ENCODE peak calls at places on chromosomes 4 and X, in six cellular contexts. G, R, Y, C, E and X are unnamed samples.

GRCh38 chr4:145936142-145937020 is 2.2 kb downstream of the ZNF827 start:
- DNase-seq in C (peak), R (peak), Y (peak), E (peak), G (peak), X (peak)

GRCh38 chr4:98262431-98262830 is 1.2 kb downstream of the RAP1GDS1 start:
- DNase-seq in G (peak), Y (no peak), E (no peak), C (peak), R (no peak), X (peak)

GRCh38 chr4:74874785-74875367 is 58.0 kb upstream of the PARM1 start:
- DNase-seq in C (peak), R (peak), Y (no peak), E (peak), G (peak), X (peak)

GRCh38 chrX:11908371-11908770 is 150.3 kb downstream of the MSL3 start:
- DNase-seq in Y (no peak), C (peak), R (peak), G (peak), E (no peak), X (peak)

GRCh38 chrX:154734101-154734781 is 16.6 kb downstream of the GAB3 start:
- DNase-seq in G (peak), Y (peak), C (no peak), R (peak), E (no peak), X (peak)

GRCh38 chr4:7844247-7844991 is 95.2 kb downstream of the AFAP1 start:
- DNase-seq in Y (peak), E (peak), C (peak), G (peak), R (peak), X (peak)

GRCh38 chr4:151865327-151865726 is 104.5 kb upstream of the GATB start:
- DNase-seq in G (no peak), E (peak), R (no peak), Y (peak), C (no peak), X (no peak)

GRCh38 chrX:114717921-114718320 is 134.0 kb downstream of the HTR2C start:
- DNase-seq in Y (no peak), E (no peak), G (no peak), R (no peak), C (peak), X (no peak)

GRCh38 chr4:53841711-53842110 is 222.7 kb downstream of the CHIC2 start:
- DNase-seq in R (no peak), E (no peak), G (no peak), C (no peak), Y (no peak), X (no peak)

GRCh38 chrX:40415675-40416074 is 165.1 kb upstream of the ATP6AP2 start:
- DNase-seq in C (no peak), R (no peak), G (no peak), Y (no peak), E (no peak), X (no peak)

GRCh38 chrX:80174925-80175574 is 160.5 kb downstream of the TBX22 start:
- DNase-seq in R (peak), E (peak), Y (peak), G (peak), C (no peak), X (no peak)

GRCh38 chrX:39935414-39936064 is 162.2 kb downstream of the BCOR start:
- DNase-seq in Y (no peak), E (no peak), G (no peak), R (no peak), C (no peak), X (no peak)

GRCh38 chr4:159075531-159075932 is 27.3 kb upstream of the RAPGEF2 start:
- DNase-seq in R (peak), G (peak), E (no peak), C (no peak), Y (no peak), X (no peak)

GRCh38 chr4:6134612-6135220 is 65.6 kb downstream of the JAKMIP1 start:
- DNase-seq in R (no peak), C (peak), G (no peak), E (no peak), Y (no peak), X (no peak)

GRCh38 chrX:50430917-50431316 is 39.7 kb downstream of the DGKK start:
- DNase-seq in E (no peak), Y (no peak), G (peak), C (no peak), R (no peak), X (peak)

GRCh38 chr4:48093949-48094550 is 40.0 kb downstream of the TXK start:
- DNase-seq in E (no peak), Y (no peak), R (peak), C (peak), G (no peak), X (peak)

GRCh38 chr4:38013461-38014366 is 53.5 kb downstream of the PTTG2 start:
- DNase-seq in R (peak), Y (peak), G (peak), C (no peak), E (peak), X (peak)

GRCh38 chrX:11449613-11450012 is 156.4 kb downstream of the AMELX start:
- DNase-seq in E (no peak), G (no peak), C (no peak), R (no peak), Y (no peak), X (peak)

GRCh38 chrX:1075741-1076140 is 136.7 kb downstream of the CRLF2 start:
- DNase-seq in R (no peak), E (no peak), C (no peak), Y (peak), G (no peak), X (no peak)

GRCh38 chr4:2063557-2064275 is 4.6 kb downstream of the NAT8L start:
- DNase-seq in Y (no peak), C (no peak), R (no peak), E (no peak), G (no peak), X (no peak)

GRCh38 chr4:128427832-128428366 is 140.3 kb upstream of the PGRMC2 start:
- DNase-seq in Y (no peak), E (peak), G (peak), R (peak), C (peak), X (peak)

GRCh38 chr4:140109626-140110213 is 44.3 kb downstream of the MAML3 start:
- DNase-seq in E (no peak), R (no peak), Y (no peak), G (no peak), C (no peak), X (no peak)

GRCh38 chr4:37623125-37623524 is 63.1 kb downstream of the RELL1 start:
- DNase-seq in G (peak), E (no peak), C (no peak), Y (no peak), R (peak), X (no peak)

GRCh38 chrX:132489256-132490085 is 633 bp upstream of the MBNL3 start:
- DNase-seq in Y (peak), C (peak), G (peak), R (peak), E (peak), X (peak)

GRCh38 chr4:993111-994029 is at the start of gene SLC26A1:
- DNase-seq in E (peak), Y (no peak), C (no peak), G (no peak), R (no peak), X (no peak)

GRCh38 chrX:44903107-44903506 is 30.1 kb downstream of the KDM6A start:
- DNase-seq in Y (no peak), E (no peak), R (peak), G (peak), C (no peak), X (peak)

GRCh38 chrX:120690344-120690743 is 60.5 kb upstream of the C1GALT1C1 start:
- DNase-seq in R (no peak), Y (no peak), E (no peak), C (no peak), G (peak), X (no peak)

GRCh38 chr4:151454513-151454912 is 45.5 kb downstream of the FHIP1A start:
- DNase-seq in G (no peak), Y (no peak), R (no peak), E (no peak), C (no peak), X (no peak)

GRCh38 chr4:39942507-39942906 is 35.2 kb downstream of the PDS5A start:
- DNase-seq in R (no peak), G (no peak), E (no peak), C (no peak), Y (no peak), X (no peak)

GRCh38 chr4:136713140-136713539 is 819.2 kb downstream of the PCDH18 start:
- DNase-seq in E (no peak), Y (no peak), R (peak), C (peak), G (peak), X (peak)

GRCh38 chrX:16839852-16840460 is 30.2 kb downstream of the RBBP7 start:
- DNase-seq in Y (no peak), G (peak), C (no peak), R (peak), E (no peak), X (peak)

GRCh38 chr4:3255611-3256186 is 6.7 kb downstream of the MSANTD1 start:
- DNase-seq in G (no peak), C (no peak), Y (peak), E (no peak), R (no peak), X (no peak)

GRCh38 chr4:23966720-23967119 is 76.9 kb upstream of the PPARGC1A start:
- DNase-seq in Y (no peak), E (no peak), C (peak), R (peak), G (peak), X (peak)

GRCh38 chrX:69361286-69361926 is 142.7 kb upstream of the NALF2 start:
- DNase-seq in G (peak), Y (no peak), R (peak), C (no peak), E (no peak), X (peak)

GRCh38 chr4:85720736-85721135 is 245.8 kb downstream of the ARHGAP24 start:
- DNase-seq in C (no peak), R (peak), G (peak), Y (no peak), E (no peak), X (peak)

GRCh38 chr4:189071241-189071640 is 869.4 kb upstream of the FRG1 start:
- DNase-seq in E (no peak), R (no peak), C (no peak), Y (no peak), G (no peak), X (no peak)

GRCh38 chr4:100359433-100359832 is 158.4 kb downstream of the EMCN start:
- DNase-seq in E (no peak), G (no peak), C (no peak), Y (no peak), R (no peak), X (no peak)

GRCh38 chr4:100361336-100361735 is 156.5 kb downstream of the EMCN start:
- DNase-seq in G (no peak), R (no peak), Y (no peak), E (no peak), C (no peak), X (no peak)

GRCh38 chr4:100356172-100356571 is 161.7 kb downstream of the EMCN start:
- DNase-seq in G (peak), R (peak), C (no peak), E (no peak), Y (no peak), X (peak)

GRCh38 chr4:100360211-100360610 is 157.6 kb downstream of the EMCN start:
- DNase-seq in C (no peak), R (no peak), E (no peak), G (no peak), Y (no peak), X (no peak)

DNA sequence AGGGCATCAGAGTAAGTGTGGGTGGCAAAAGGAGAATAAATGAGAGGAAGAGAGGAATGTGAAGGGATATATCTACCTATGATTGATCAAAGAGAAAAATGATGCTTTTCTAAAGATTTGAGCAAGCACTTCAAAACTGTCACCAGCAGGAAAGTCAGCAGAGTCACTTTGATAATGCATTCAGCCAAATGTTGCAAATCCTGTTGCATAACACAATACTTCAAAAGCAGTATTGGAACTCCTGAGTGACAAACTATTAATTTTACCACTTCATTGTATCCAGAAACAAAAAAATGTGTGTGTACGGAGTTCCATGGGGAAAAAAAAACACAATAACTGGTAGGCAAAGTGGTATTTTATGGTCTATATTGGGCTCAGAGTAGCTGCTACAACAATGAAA is 160.3 kb downstream of the EMCN start:
- DNase-seq in G (peak), Y (no peak), C (peak), R (peak), E (no peak), X (peak)
- H3K4me3 ChIP-seq in G (no peak), Y (no peak), C (no peak), R (no peak), E (no peak), X (no peak)

GRCh38 chr4:31674313-31674947 is 954.3 kb downstream of the PCDH7 start:
- DNase-seq in G (peak), Y (no peak), C (peak), R (peak), E (no peak), X (peak)
- TF ChIP-seq CTCF in G (peak), Y (peak), C (peak), R (peak), E (no peak), X (peak)

DNA sequence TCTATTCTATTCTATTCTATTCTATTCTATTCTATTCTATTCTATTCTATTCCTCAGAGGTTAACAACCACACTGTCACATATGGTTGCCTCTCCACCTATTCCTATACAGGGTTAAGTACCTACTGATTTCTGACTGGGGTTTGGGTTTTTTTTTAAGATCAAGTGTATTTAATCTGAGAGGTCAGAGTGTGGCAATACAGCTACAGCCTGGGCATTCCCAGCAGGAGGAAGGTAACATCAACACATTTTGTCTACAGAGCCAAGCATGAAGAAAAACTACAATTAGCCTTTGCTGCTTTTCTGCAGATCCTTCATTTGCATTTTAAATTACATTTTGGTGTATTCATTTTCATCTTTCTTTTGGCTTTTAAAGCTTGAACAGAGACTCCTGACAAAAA is 256.1 kb upstream of the TET2 start:
- DNase-seq in R (no peak), G (no peak), Y (no peak), E (no peak), C (no peak), X (no peak)
- H3K4me3 ChIP-seq in R (no peak), G (no peak), Y (no peak), E (no peak), C (no peak), X (no peak)

DNA sequence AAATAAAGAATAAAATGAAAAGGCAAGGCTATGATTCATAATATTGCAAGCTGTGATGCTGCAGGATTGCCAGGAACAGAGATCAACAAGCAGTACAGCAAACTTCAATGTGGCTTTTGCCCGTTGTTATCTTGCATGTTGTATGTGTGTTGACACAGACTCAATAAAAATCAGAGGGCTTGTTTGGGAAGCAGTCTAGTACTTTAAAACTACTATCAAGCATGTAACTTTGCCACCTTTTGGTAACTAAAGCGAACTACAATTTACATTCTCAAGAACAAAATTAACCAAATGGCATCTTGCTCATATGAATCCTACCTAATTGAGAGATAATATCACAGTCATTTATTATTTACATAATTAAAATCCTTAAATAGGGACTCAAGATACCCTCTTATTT is 79.8 kb upstream of the GPM6A start:
- DNase-seq in G (peak), C (peak), Y (no peak), E (no peak), R (peak), X (peak)
- TF ChIP-seq CTCF in G (peak), C (peak), Y (no peak), E (no peak), R (peak), X (no peak)